ENCODE peak calls at places on chromosomes 2 and 18, in eight cellular contexts. One of them, this sample, is unnamed.

GRCh38 chr2:199739413-199740110 is 111.4 kb downstream of the FTCDNL1 start:
- DNase-seq in GM23248: peak
- DNase-seq in OCI-LY7: peak
- DNase-seq in fibroblast of lung: peak
- DNase-seq in astrocyte: no peak
- DNase-seq in Karpas-422: peak
- DNase-seq in K562: peak
- DNase-seq in PC-9: peak
- DNase-seq in this sample: peak

GRCh38 chr2:138272524-138273210 is 228.9 kb upstream of the SPOPL start:
- DNase-seq in Karpas-422: no peak
- DNase-seq in K562: no peak
- DNase-seq in PC-9: no peak
- DNase-seq in fibroblast of lung: no peak
- DNase-seq in OCI-LY7: no peak
- DNase-seq in GM23248: no peak
- DNase-seq in astrocyte: no peak
- DNase-seq in this sample: no peak

GRCh38 chr2:11359865-11360264 is 15.4 kb upstream of the ROCK2 start:
- DNase-seq in OCI-LY7: no peak
- DNase-seq in K562: no peak
- DNase-seq in astrocyte: no peak
- DNase-seq in Karpas-422: peak
- DNase-seq in fibroblast of lung: no peak
- DNase-seq in PC-9: no peak
- DNase-seq in GM23248: no peak
- DNase-seq in this sample: no peak

GRCh38 chr18:5294113-5294617 is 1.4 kb downstream of the ZBTB14 start:
- DNase-seq in Karpas-422: peak
- DNase-seq in K562: peak
- DNase-seq in fibroblast of lung: no peak
- DNase-seq in OCI-LY7: no peak
- DNase-seq in astrocyte: no peak
- DNase-seq in GM23248: peak
- DNase-seq in PC-9: no peak
- DNase-seq in this sample: no peak

GRCh38 chr2:97918818-97919217 is 76.9 kb downstream of the TMEM131 start:
- DNase-seq in GM23248: no peak
- DNase-seq in astrocyte: no peak
- DNase-seq in PC-9: no peak
- DNase-seq in fibroblast of lung: no peak
- DNase-seq in Karpas-422: no peak
- DNase-seq in K562: no peak
- DNase-seq in OCI-LY7: no peak
- DNase-seq in this sample: no peak

GRCh38 chr2:74226648-74227213 is 28.3 kb downstream of the MTHFD2 start:
- DNase-seq in fibroblast of lung: no peak
- DNase-seq in GM23248: peak
- DNase-seq in OCI-LY7: no peak
- DNase-seq in K562: no peak
- DNase-seq in astrocyte: no peak
- DNase-seq in Karpas-422: no peak
- DNase-seq in PC-9: no peak
- DNase-seq in this sample: no peak

GRCh38 chr18:55534547-55534946 is 53.4 kb downstream of the TCF4 start:
- DNase-seq in OCI-LY7: no peak
- DNase-seq in Karpas-422: no peak
- DNase-seq in astrocyte: peak
- DNase-seq in PC-9: no peak
- DNase-seq in fibroblast of lung: no peak
- DNase-seq in GM23248: peak
- DNase-seq in K562: no peak
- DNase-seq in this sample: no peak

GRCh38 chr2:212929116-212929515 is 222.3 kb downstream of the IKZF2 start:
- DNase-seq in GM23248: peak
- DNase-seq in astrocyte: no peak
- DNase-seq in fibroblast of lung: no peak
- DNase-seq in OCI-LY7: no peak
- DNase-seq in K562: no peak
- DNase-seq in PC-9: no peak
- DNase-seq in Karpas-422: no peak
- DNase-seq in this sample: no peak

GRCh38 chr18:30929065-30929464 is 113.5 kb downstream of the DSC3 start:
- DNase-seq in fibroblast of lung: no peak
- DNase-seq in K562: no peak
- DNase-seq in GM23248: no peak
- DNase-seq in PC-9: no peak
- DNase-seq in OCI-LY7: no peak
- DNase-seq in astrocyte: no peak
- DNase-seq in Karpas-422: no peak
- DNase-seq in this sample: no peak

GRCh38 chr2:222878877-222879601 is 18.2 kb downstream of the ACSL3 start:
- DNase-seq in PC-9: peak
- DNase-seq in astrocyte: peak
- DNase-seq in GM23248: peak
- DNase-seq in Karpas-422: no peak
- DNase-seq in fibroblast of lung: peak
- DNase-seq in K562: no peak
- DNase-seq in OCI-LY7: no peak
- DNase-seq in this sample: no peak

GRCh38 chr2:233285921-233286320 is 21.7 kb upstream of the SAG start:
- DNase-seq in astrocyte: peak
- DNase-seq in Karpas-422: no peak
- DNase-seq in OCI-LY7: no peak
- DNase-seq in K562: no peak
- DNase-seq in GM23248: peak
- DNase-seq in fibroblast of lung: no peak
- DNase-seq in PC-9: no peak
- DNase-seq in this sample: no peak

GRCh38 chr18:73891572-73892421 is 255.8 kb downstream of the FBXO15 start:
- DNase-seq in GM23248: peak
- DNase-seq in OCI-LY7: no peak
- DNase-seq in astrocyte: no peak
- DNase-seq in PC-9: no peak
- DNase-seq in Karpas-422: no peak
- DNase-seq in K562: peak
- DNase-seq in fibroblast of lung: no peak
- DNase-seq in this sample: no peak

GRCh38 chr2:66435549-66435875 is 587 bp downstream of the MEIS1 start:
- DNase-seq in K562: peak
- DNase-seq in Karpas-422: no peak
- DNase-seq in OCI-LY7: no peak
- DNase-seq in fibroblast of lung: no peak
- DNase-seq in PC-9: peak
- DNase-seq in GM23248: peak
- DNase-seq in astrocyte: no peak
- DNase-seq in this sample: no peak

GRCh38 chr18:77177009-77177408 is 44.4 kb upstream of the MBP start:
- DNase-seq in Karpas-422: no peak
- DNase-seq in OCI-LY7: no peak
- DNase-seq in PC-9: no peak
- DNase-seq in astrocyte: peak
- DNase-seq in K562: no peak
- DNase-seq in fibroblast of lung: peak
- DNase-seq in GM23248: peak
- DNase-seq in this sample: no peak

GRCh38 chr2:215750763-215751162 is 262.6 kb downstream of the MREG start:
- DNase-seq in Karpas-422: no peak
- DNase-seq in PC-9: no peak
- DNase-seq in astrocyte: no peak
- DNase-seq in K562: no peak
- DNase-seq in fibroblast of lung: no peak
- DNase-seq in OCI-LY7: no peak
- DNase-seq in GM23248: peak
- DNase-seq in this sample: peak

GRCh38 chr2:197054437-197054836 is 127.9 kb upstream of the PGAP1 start:
- DNase-seq in fibroblast of lung: no peak
- DNase-seq in OCI-LY7: no peak
- DNase-seq in astrocyte: peak
- DNase-seq in GM23248: no peak
- DNase-seq in K562: no peak
- DNase-seq in Karpas-422: no peak
- DNase-seq in PC-9: no peak
- DNase-seq in this sample: no peak

GRCh38 chr18:33870059-33870458 is 292.0 kb downstream of the ASXL3 start:
- DNase-seq in K562: no peak
- DNase-seq in OCI-LY7: no peak
- DNase-seq in fibroblast of lung: peak
- DNase-seq in GM23248: no peak
- DNase-seq in astrocyte: peak
- DNase-seq in PC-9: no peak
- DNase-seq in Karpas-422: no peak
- DNase-seq in this sample: no peak

GRCh38 chr2:203535078-203535783 is at the start of gene RAPH1:
- DNase-seq in PC-9: peak
- DNase-seq in Karpas-422: no peak
- DNase-seq in OCI-LY7: peak
- DNase-seq in fibroblast of lung: peak
- DNase-seq in GM23248: peak
- DNase-seq in astrocyte: peak
- DNase-seq in K562: peak
- DNase-seq in this sample: peak

GRCh38 chr2:55992465-55992864 is 68.9 kb upstream of the EFEMP1 start:
- DNase-seq in GM23248: peak
- DNase-seq in PC-9: peak
- DNase-seq in Karpas-422: no peak
- DNase-seq in fibroblast of lung: peak
- DNase-seq in OCI-LY7: no peak
- DNase-seq in astrocyte: peak
- DNase-seq in K562: no peak
- DNase-seq in this sample: no peak

GRCh38 chr2:196403471-196403870 is 232.1 kb upstream of the STK17B start:
- DNase-seq in K562: no peak
- DNase-seq in Karpas-422: no peak
- DNase-seq in PC-9: no peak
- DNase-seq in OCI-LY7: no peak
- DNase-seq in GM23248: peak
- DNase-seq in fibroblast of lung: peak
- DNase-seq in astrocyte: peak
- DNase-seq in this sample: no peak

GRCh38 chr18:79950440-79951341 is 762 bp downstream of the SLC66A2 start:
- DNase-seq in GM23248: peak
- DNase-seq in Karpas-422: peak
- DNase-seq in K562: peak
- DNase-seq in fibroblast of lung: no peak
- DNase-seq in PC-9: peak
- DNase-seq in astrocyte: no peak
- DNase-seq in OCI-LY7: peak
- DNase-seq in this sample: no peak

GRCh38 chr2:59774821-59775463 is 778.5 kb downstream of the BCL11A start:
- DNase-seq in GM23248: no peak
- DNase-seq in Karpas-422: no peak
- DNase-seq in PC-9: no peak
- DNase-seq in fibroblast of lung: no peak
- DNase-seq in OCI-LY7: no peak
- DNase-seq in K562: no peak
- DNase-seq in astrocyte: no peak
- DNase-seq in this sample: no peak

GRCh38 chr2:59776726-59777008 is 776.8 kb downstream of the BCL11A start:
- DNase-seq in PC-9: no peak
- DNase-seq in astrocyte: no peak
- DNase-seq in Karpas-422: no peak
- DNase-seq in fibroblast of lung: no peak
- DNase-seq in GM23248: no peak
- DNase-seq in K562: no peak
- DNase-seq in OCI-LY7: no peak
- DNase-seq in this sample: no peak

GRCh38 chr2:59777120-59777519 is 776.3 kb downstream of the BCL11A start:
- DNase-seq in K562: no peak
- DNase-seq in fibroblast of lung: no peak
- DNase-seq in astrocyte: no peak
- DNase-seq in PC-9: no peak
- DNase-seq in GM23248: no peak
- DNase-seq in OCI-LY7: no peak
- DNase-seq in Karpas-422: no peak
- DNase-seq in this sample: no peak
- H2AFZ ChIP-seq in K562: no peak
- H2AFZ ChIP-seq in fibroblast of lung: no peak
- H2AFZ ChIP-seq in astrocyte: no peak
- H2AFZ ChIP-seq in PC-9: no peak
- H2AFZ ChIP-seq in GM23248: no peak
- H2AFZ ChIP-seq in OCI-LY7: no peak
- H2AFZ ChIP-seq in Karpas-422: no peak
- H2AFZ ChIP-seq in this sample: no peak

GRCh38 chr2:88067598-88067997 is at the start of gene SMYD1:
- DNase-seq in astrocyte: no peak
- DNase-seq in fibroblast of lung: no peak
- DNase-seq in Karpas-422: no peak
- DNase-seq in PC-9: no peak
- DNase-seq in GM23248: no peak
- DNase-seq in K562: no peak
- DNase-seq in OCI-LY7: no peak
- DNase-seq in this sample: no peak

GRCh38 chr2:88069117-88069516 is 1.5 kb downstream of the SMYD1 start:
- DNase-seq in GM23248: no peak
- DNase-seq in Karpas-422: no peak
- DNase-seq in fibroblast of lung: no peak
- DNase-seq in K562: no peak
- DNase-seq in OCI-LY7: no peak
- DNase-seq in astrocyte: no peak
- DNase-seq in PC-9: no peak
- DNase-seq in this sample: no peak

GRCh38 chr2:88067189-88067588 is 436 bp upstream of the SMYD1 start:
- DNase-seq in Karpas-422: no peak
- DNase-seq in PC-9: no peak
- DNase-seq in astrocyte: no peak
- DNase-seq in fibroblast of lung: no peak
- DNase-seq in GM23248: no peak
- DNase-seq in OCI-LY7: no peak
- DNase-seq in K562: no peak
- DNase-seq in this sample: no peak

GRCh38 chr2:88066543-88066942 is 1.1 kb upstream of the SMYD1 start:
- DNase-seq in PC-9: no peak
- DNase-seq in fibroblast of lung: no peak
- DNase-seq in GM23248: no peak
- DNase-seq in K562: no peak
- DNase-seq in astrocyte: no peak
- DNase-seq in Karpas-422: no peak
- DNase-seq in OCI-LY7: no peak
- DNase-seq in this sample: no peak

GRCh38 chr2:88068044-88068443 is 419 bp downstream of the SMYD1 start:
- DNase-seq in PC-9: no peak
- DNase-seq in K562: no peak
- DNase-seq in OCI-LY7: no peak
- DNase-seq in astrocyte: no peak
- DNase-seq in fibroblast of lung: no peak
- DNase-seq in GM23248: no peak
- DNase-seq in Karpas-422: no peak
- DNase-seq in this sample: no peak
- H2AFZ ChIP-seq in PC-9: no peak
- H2AFZ ChIP-seq in K562: peak
- H2AFZ ChIP-seq in OCI-LY7: no peak
- H2AFZ ChIP-seq in astrocyte: no peak
- H2AFZ ChIP-seq in fibroblast of lung: no peak
- H2AFZ ChIP-seq in GM23248: no peak
- H2AFZ ChIP-seq in Karpas-422: no peak
- H2AFZ ChIP-seq in this sample: no peak

GRCh38 chr2:177289824-177290632 is 25.5 kb upstream of the NFE2L2 start:
- DNase-seq in Karpas-422: no peak
- DNase-seq in K562: no peak
- DNase-seq in PC-9: no peak
- DNase-seq in astrocyte: no peak
- DNase-seq in GM23248: no peak
- DNase-seq in OCI-LY7: peak
- DNase-seq in fibroblast of lung: no peak
- DNase-seq in this sample: peak
- H2AFZ ChIP-seq in Karpas-422: no peak
- H2AFZ ChIP-seq in K562: no peak
- H2AFZ ChIP-seq in PC-9: no peak
- H2AFZ ChIP-seq in astrocyte: no peak
- H2AFZ ChIP-seq in GM23248: no peak
- H2AFZ ChIP-seq in OCI-LY7: peak
- H2AFZ ChIP-seq in fibroblast of lung: no peak
- H2AFZ ChIP-seq in this sample: peak

GRCh38 chr2:69177063-69177771 is 164.2 kb downstream of the ANTXR1 start:
- DNase-seq in K562: peak
- DNase-seq in PC-9: peak
- DNase-seq in OCI-LY7: no peak
- DNase-seq in astrocyte: peak
- DNase-seq in fibroblast of lung: peak
- DNase-seq in GM23248: peak
- DNase-seq in Karpas-422: no peak
- DNase-seq in this sample: no peak
- H2AFZ ChIP-seq in K562: peak
- H2AFZ ChIP-seq in PC-9: no peak
- H2AFZ ChIP-seq in OCI-LY7: no peak
- H2AFZ ChIP-seq in astrocyte: no peak
- H2AFZ ChIP-seq in fibroblast of lung: no peak
- H2AFZ ChIP-seq in GM23248: no peak
- H2AFZ ChIP-seq in Karpas-422: no peak
- H2AFZ ChIP-seq in this sample: no peak

This sample was measured in DND-41.